ENCODE peak calls at places on chromosomes 6 and 20, in ten cellular contexts. J is HepG2, T is esophagus muscularis mucosa, C is sigmoid colon, K is H1, U is GM12878, E is K562, A is stomach, F is transverse colon, M is upper lobe of left lung. L is an unnamed sample. For H3K4me1, the result is how much of the 10 kb centered on the place peaks cover.

GRCh38 chr6:162068340-162068739 is 659.2 kb downstream of the PRKN start:
- DNase-seq in C (no peak), F (no peak), E (no peak), T (no peak), J (no peak), M (no peak), K (no peak), U (no peak), A (no peak), L (no peak)

GRCh38 chr6:160221423-160221822 is 37.2 kb downstream of the SLC22A2 start:
- DNase-seq in T (no peak), C (no peak), F (no peak), M (no peak), K (no peak), A (no peak), J (peak), E (no peak), U (peak), L (no peak)

GRCh38 chr6:14671261-14671681 is 553.7 kb downstream of the CD83 start:
- DNase-seq in E (no peak), F (no peak), A (peak), J (no peak), C (peak), M (no peak), K (no peak), U (no peak), T (no peak), L (no peak)

GRCh38 chr6:141488466-141488865 is 644.3 kb upstream of the GJE1 start:
- DNase-seq in J (no peak), K (no peak), T (no peak), U (no peak), C (no peak), F (no peak), E (no peak), A (no peak), M (no peak), L (no peak)

GRCh38 chr6:150898390-150899170 is 33.1 kb downstream of the MTHFD1L start:
- DNase-seq in C (peak), J (no peak), T (no peak), U (peak), K (no peak), M (no peak), E (no peak), A (no peak), F (no peak), L (no peak)

GRCh38 chr6:68859233-68859632 is 224.2 kb downstream of the ADGRB3 start:
- DNase-seq in K (no peak), T (no peak), C (no peak), J (no peak), M (no peak), U (no peak), A (no peak), F (no peak), E (no peak), L (no peak)

GRCh38 chr6:143196525-143197225 is 136.0 kb downstream of the AIG1 start:
- DNase-seq in E (no peak), F (no peak), C (no peak), M (no peak), T (no peak), A (no peak), U (no peak), K (no peak), J (no peak), L (no peak)

GRCh38 chr6:114101255-114101654 is 130.3 kb upstream of the HDAC2 start:
- DNase-seq in T (no peak), M (no peak), F (no peak), J (no peak), A (no peak), C (no peak), U (no peak), E (no peak), K (no peak), L (no peak)

GRCh38 chr6:109428889-109429477 is 11.4 kb downstream of the PPIL6 start:
- DNase-seq in E (no peak), K (no peak), M (no peak), J (no peak), F (no peak), A (no peak), T (no peak), C (no peak), U (no peak), L (no peak)

GRCh38 chr20:50130995-50131394 is 18.0 kb upstream of the UBE2V1 start:
- DNase-seq in J (no peak), M (no peak), A (no peak), U (no peak), T (no peak), C (peak), F (peak), E (no peak), K (no peak), L (no peak)

GRCh38 chr20:60269571-60270162 is 311.4 kb downstream of the CDH26 start:
- DNase-seq in J (no peak), F (no peak), C (no peak), T (no peak), A (no peak), K (no peak), U (no peak), M (no peak), E (no peak), L (no peak)

GRCh38 chr6:11179978-11180303 is 52.5 kb downstream of the NEDD9 start:
- DNase-seq in T (no peak), E (no peak), M (no peak), F (no peak), J (no peak), U (no peak), A (no peak), C (no peak), K (no peak), L (no peak)

GRCh38 chr6:131290955-131291354 is 155.7 kb downstream of the AKAP7 start:
- DNase-seq in K (no peak), E (no peak), M (no peak), A (no peak), F (no peak), U (no peak), J (no peak), T (no peak), C (no peak), L (no peak)

GRCh38 chr6:28910901-28911680 is 12.7 kb downstream of the TRIM27 start:
- DNase-seq in J (no peak), A (no peak), U (no peak), M (no peak), K (no peak), C (no peak), T (no peak), F (no peak), E (no peak), L (no peak)

GRCh38 chr6:29071831-29072723 is 15.0 kb downstream of the OR2B3 start:
- DNase-seq in U (no peak), J (peak), F (peak), T (no peak), K (peak), M (no peak), C (no peak), A (no peak), E (peak), L (no peak)

GRCh38 chr20:19737025-19737424 is 21.0 kb upstream of the RIN2 start:
- DNase-seq in C (no peak), E (no peak), U (peak), F (peak), J (peak), M (no peak), A (no peak), K (no peak), T (no peak), L (no peak)

GRCh38 chr6:79138146-79138545 is 60.1 kb upstream of the PHIP start:
- DNase-seq in J (no peak), E (no peak), F (no peak), M (no peak), C (no peak), U (no peak), T (no peak), A (no peak), K (no peak), L (no peak)

GRCh38 chr20:61049684-61050083 is 202.4 kb upstream of the CDH4 start:
- DNase-seq in U (no peak), C (peak), A (no peak), M (no peak), J (no peak), E (no peak), F (no peak), K (no peak), T (no peak), L (peak)

GRCh38 chr20:1357921-1358671 is 29.2 kb upstream of the SDCBP2 start:
- DNase-seq in M (no peak), U (no peak), E (no peak), C (no peak), A (no peak), K (no peak), F (no peak), J (no peak), T (peak), L (no peak)

GRCh38 chr6:14464049-14464448 is 346.5 kb downstream of the CD83 start:
- DNase-seq in J (no peak), E (peak), U (no peak), A (no peak), M (no peak), F (no peak), K (no peak), T (no peak), C (no peak), L (no peak)

GRCh38 chr20:52105045-52105572 is 86.5 kb downstream of the ZFP64 start:
- DNase-seq in T (no peak), E (no peak), F (no peak), U (no peak), J (no peak), A (no peak), M (peak), K (no peak), C (peak), L (peak)

GRCh38 chr20:53582574-53583351 is 10.9 kb downstream of the ZNF217 start:
- DNase-seq in E (no peak), J (peak), F (no peak), C (peak), T (no peak), K (no peak), M (no peak), U (no peak), A (peak), L (peak)

GRCh38 chr6:75103411-75103810 is 102.4 kb downstream of the COL12A1 start:
- DNase-seq in E (no peak), C (no peak), F (no peak), T (no peak), K (no peak), M (no peak), J (no peak), A (no peak), U (no peak), L (no peak)

GRCh38 chr6:30112402-30113376 is at the start of gene TRIM31:
- DNase-seq in E (no peak), T (no peak), U (peak), J (peak), C (no peak), M (no peak), F (no peak), A (no peak), K (no peak), L (no peak)

GRCh38 chr6:166411721-166412151 is 29.0 kb upstream of the MPC1 start:
- DNase-seq in M (peak), F (no peak), A (no peak), E (no peak), U (no peak), C (no peak), T (no peak), J (no peak), K (no peak), L (no peak)

GRCh38 chr6:16533210-16533609 is 228.1 kb downstream of the ATXN1 start:
- DNase-seq in A (no peak), U (no peak), J (no peak), C (no peak), F (no peak), E (no peak), T (no peak), M (no peak), K (no peak), L (no peak)

GRCh38 chr20:5400164-5400762 is 83.5 kb upstream of the PROKR2 start:
- DNase-seq in T (no peak), U (no peak), C (no peak), A (no peak), F (no peak), K (no peak), M (no peak), J (peak), E (no peak), L (no peak)

GRCh38 chr6:141976994-141977393 is 155.7 kb upstream of the GJE1 start:
- DNase-seq in J (no peak), A (no peak), F (no peak), K (no peak), C (no peak), M (no peak), T (no peak), E (no peak), U (no peak), L (no peak)

GRCh38 chr20:31684153-31685003 is 38.3 kb downstream of the BCL2L1 start:
- DNase-seq in F (no peak), M (no peak), A (no peak), J (no peak), U (no peak), K (no peak), E (no peak), T (no peak), C (no peak), L (no peak)

GRCh38 chr6:166678426-166678825 is 51.4 kb upstream of the RPS6KA2 start:
- DNase-seq in A (peak), C (no peak), T (no peak), F (no peak), E (no peak), K (no peak), U (no peak), M (no peak), J (peak), L (no peak)

GRCh38 chr6:150087336-150087735 is 18.4 kb upstream of the ULBP3 start:
- DNase-seq in A (no peak), T (no peak), M (no peak), E (no peak), C (no peak), J (no peak), U (no peak), K (no peak), F (no peak), L (no peak)

GRCh38 chr20:14264869-14265268 is 72.5 kb downstream of the FLRT3 start:
- DNase-seq in F (no peak), T (no peak), C (no peak), M (no peak), U (no peak), A (no peak), J (peak), K (no peak), E (no peak), L (no peak)

GRCh38 chr20:32207211-32207625 is 325 bp downstream of the PLAGL2 start:
- DNase-seq in E (no peak), C (no peak), F (no peak), T (no peak), A (no peak), M (no peak), J (no peak), K (no peak), U (no peak), L (no peak)

GRCh38 chr6:106797186-106797585 is 167.8 kb downstream of the QRSL1 start:
- DNase-seq in U (no peak), A (no peak), T (no peak), J (no peak), M (no peak), C (no peak), E (no peak), K (no peak), F (no peak), L (no peak)

GRCh38 chr6:142846883-142847287 is 98.1 kb downstream of the HIVEP2 start:
- DNase-seq in F (no peak), E (no peak), A (no peak), M (no peak), K (no peak), T (no peak), J (peak), U (no peak), C (no peak), L (no peak)

DNA sequence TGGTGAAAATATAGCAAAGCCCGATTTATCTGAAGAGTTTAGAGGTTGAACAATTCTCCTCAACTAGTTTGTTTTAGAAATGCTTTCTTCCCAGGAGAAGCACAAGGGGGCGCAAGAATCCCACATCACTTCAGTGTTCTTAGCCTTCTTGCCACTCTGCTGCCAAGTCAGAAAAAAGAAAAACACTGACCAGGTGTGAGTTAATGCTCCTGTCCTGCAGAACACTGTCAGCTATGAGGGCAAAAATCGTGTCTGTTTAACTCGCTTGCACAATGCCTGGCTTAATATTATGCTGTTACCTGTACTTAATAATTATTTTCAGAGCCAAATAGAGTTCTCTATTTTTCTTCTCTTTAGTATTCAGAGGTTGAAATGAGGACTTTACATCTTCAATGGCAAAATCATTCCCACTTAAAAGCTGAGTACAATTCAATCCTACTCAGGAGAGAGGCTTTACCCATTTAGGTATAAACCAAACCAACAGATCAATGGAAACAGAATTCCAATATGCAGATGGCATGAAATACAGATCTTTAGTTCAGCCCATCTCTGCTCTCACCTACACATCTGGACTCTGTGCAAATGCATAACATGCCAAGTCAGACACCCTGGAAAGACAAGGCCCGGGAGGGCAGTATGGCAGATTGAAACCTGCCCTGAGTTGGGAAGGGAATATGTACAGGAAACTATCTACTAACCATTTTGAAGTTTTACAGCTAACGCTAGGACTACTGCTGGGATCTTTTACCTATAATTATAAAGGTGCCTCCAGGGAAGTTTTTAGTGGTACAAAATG is 71.4 kb upstream of the TULP1 start:
- DNase-seq in U (peak), A (peak), C (peak), M (no peak), K (peak), F (peak), E (peak), T (no peak), J (peak), L (no peak)
- TF ChIP-seq POLR2AphosphoS5 in U (no peak), A (peak), C (peak), M (no peak), K (no peak), F (peak), E (no peak), T (peak), J (no peak), L (no peak)

GRCh38 chr6:35489066-35489465 is 7.8 kb downstream of the TEAD3 start:
- DNase-seq in J (no peak), U (no peak), M (no peak), A (no peak), K (no peak), C (no peak), T (no peak), E (no peak), F (no peak), L (no peak)
- H3K4me1 ChIP-seq in J (under half), U (under half), M (half or more), A (half or more), K (under half), C (half or more), T (half or more), E (half or more), F (half or more), L (half or more)

DNA sequence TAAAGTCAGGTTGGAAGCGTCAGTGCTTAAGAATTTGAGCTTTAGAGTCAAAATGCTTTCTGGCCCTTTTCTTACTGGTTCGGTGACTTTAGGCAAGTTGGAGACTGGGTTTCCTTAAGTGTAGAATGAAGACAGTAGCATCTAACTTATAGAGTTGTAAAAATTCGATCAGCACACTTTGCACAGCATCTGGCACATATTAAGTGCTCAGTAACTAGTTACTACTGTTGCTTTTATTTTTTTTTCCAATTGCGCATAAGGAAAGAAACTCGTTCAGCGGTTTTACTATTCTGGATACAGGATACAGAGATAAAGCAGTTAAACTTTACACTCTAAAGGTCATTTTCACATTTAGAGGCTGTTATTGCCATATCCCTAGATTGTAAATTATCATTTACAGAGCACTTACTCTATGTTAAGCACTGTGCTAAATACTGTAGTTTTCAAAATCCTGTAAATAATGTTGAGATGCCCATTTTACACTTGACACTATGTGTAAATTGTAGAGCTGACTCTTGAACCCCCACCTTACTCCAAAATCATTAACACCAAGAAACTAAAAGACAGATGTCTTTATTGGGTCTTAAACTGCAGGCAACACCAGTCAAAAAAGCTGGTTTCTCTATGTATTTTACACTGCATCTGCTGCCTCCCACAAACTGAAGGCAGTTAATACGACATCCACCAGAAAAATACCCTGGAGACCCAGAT is 864 bp downstream of the ROMO1 start:
- DNase-seq in M (no peak), U (no peak), K (no peak), T (no peak), E (no peak), J (no peak), C (peak), A (no peak), F (no peak), L (no peak)
- TF ChIP-seq EP300 in M (no peak), U (no peak), K (no peak), T (no peak), E (no peak), J (no peak), C (no peak), A (no peak), F (no peak), L (no peak)

GRCh38 chr6:7881765-7882500 is 28.7 kb downstream of the TXNDC5 start:
- DNase-seq in E (no peak), A (no peak), J (no peak), T (no peak), C (no peak), F (no peak), K (no peak), M (no peak), U (no peak), L (no peak)

GRCh38 chr6:7879980-7880717 is 30.4 kb downstream of the TXNDC5 start:
- DNase-seq in K (no peak), T (no peak), J (no peak), F (no peak), C (no peak), E (no peak), M (no peak), U (no peak), A (no peak), L (no peak)

GRCh38 chr6:7879579-7879978 is 31.0 kb downstream of the TXNDC5 start:
- DNase-seq in T (no peak), A (no peak), J (no peak), C (no peak), M (no peak), U (no peak), K (no peak), F (no peak), E (no peak), L (no peak)

GRCh38 chr6:7879043-7879442 is 31.5 kb downstream of the TXNDC5 start:
- DNase-seq in E (no peak), M (no peak), K (no peak), A (no peak), U (no peak), C (no peak), J (no peak), T (no peak), F (no peak), L (no peak)

GRCh38 chr6:7880718-7881107 is 29.9 kb downstream of the TXNDC5 start:
- DNase-seq in M (peak), E (no peak), J (no peak), K (no peak), U (no peak), F (no peak), A (no peak), C (no peak), T (no peak), L (no peak)
- TF ChIP-seq POLR2AphosphoS5 in M (no peak), E (no peak), J (peak), K (peak), U (peak), F (no peak), A (no peak), C (no peak), T (no peak), L (no peak)